ENCODE peak calls at places on chromosomes 16 and 17, in seven cellular contexts. One of them, this sample, is unnamed.
A peak's percentile ranks its signal among the peaks of the same experiment; 100 is the strongest.

GRCh38 chr17:2212328-2212981 is 91.1 kb downstream of the SMG6 start:
- DNase-seq in Peyer's patch: no peak
- DNase-seq in transverse colon: no peak
- DNase-seq in cardiac muscle cell: no peak
- DNase-seq in lung: no peak
- DNase-seq in endodermal cell: no peak
- DNase-seq in breast epithelium: no peak
- DNase-seq in this sample: no peak

GRCh38 chr17:55158439-55158838 is 106.3 kb upstream of the HLF start:
- DNase-seq in Peyer's patch: no peak
- DNase-seq in transverse colon: no peak
- DNase-seq in cardiac muscle cell: no peak
- DNase-seq in lung: no peak
- DNase-seq in endodermal cell: no peak
- DNase-seq in breast epithelium: no peak
- DNase-seq in this sample: no peak

GRCh38 chr16:3578121-3578520 is 918 bp upstream of the NLRC3 start:
- DNase-seq in Peyer's patch: no peak
- DNase-seq in transverse colon: peak; percentile 14
- DNase-seq in cardiac muscle cell: no peak
- DNase-seq in lung: no peak
- DNase-seq in endodermal cell: no peak
- DNase-seq in breast epithelium: no peak
- DNase-seq in this sample: no peak

GRCh38 chr16:10525214-10525825 is 55.1 kb downstream of the EMP2 start:
- DNase-seq in Peyer's patch: no peak
- DNase-seq in transverse colon: no peak
- DNase-seq in cardiac muscle cell: no peak
- DNase-seq in lung: no peak
- DNase-seq in endodermal cell: no peak
- DNase-seq in breast epithelium: no peak
- DNase-seq in this sample: no peak

GRCh38 chr17:83041305-83041704 is 38.1 kb upstream of the METRNL start:
- DNase-seq in Peyer's patch: no peak
- DNase-seq in transverse colon: no peak
- DNase-seq in cardiac muscle cell: no peak
- DNase-seq in lung: no peak
- DNase-seq in endodermal cell: peak; percentile 32
- DNase-seq in breast epithelium: no peak
- DNase-seq in this sample: no peak

GRCh38 chr17:27549251-27549919 is 81.6 kb upstream of the LGALS9 start:
- DNase-seq in Peyer's patch: no peak
- DNase-seq in transverse colon: no peak
- DNase-seq in cardiac muscle cell: no peak
- DNase-seq in lung: no peak
- DNase-seq in endodermal cell: no peak
- DNase-seq in breast epithelium: no peak
- DNase-seq in this sample: peak; percentile 21

GRCh38 chr17:69501591-69502468 is 87.3 kb downstream of the MAP2K6 start:
- DNase-seq in Peyer's patch: peak; percentile 58
- DNase-seq in transverse colon: peak; percentile 47
- DNase-seq in cardiac muscle cell: peak; percentile 52
- DNase-seq in lung: peak; percentile 44
- DNase-seq in endodermal cell: peak; percentile 78
- DNase-seq in breast epithelium: peak; percentile 49
- DNase-seq in this sample: peak; percentile 11

GRCh38 chr17:64262125-64262421 is 987 bp downstream of the TEX2 start:
- DNase-seq in Peyer's patch: no peak
- DNase-seq in transverse colon: no peak
- DNase-seq in cardiac muscle cell: no peak
- DNase-seq in lung: no peak
- DNase-seq in endodermal cell: no peak
- DNase-seq in breast epithelium: no peak
- DNase-seq in this sample: no peak

GRCh38 chr17:58305626-58306025 is 23.0 kb downstream of the TSPOAP1 start:
- DNase-seq in Peyer's patch: no peak
- DNase-seq in transverse colon: no peak
- DNase-seq in cardiac muscle cell: no peak
- DNase-seq in lung: peak; percentile 26
- DNase-seq in endodermal cell: no peak
- DNase-seq in breast epithelium: no peak
- DNase-seq in this sample: no peak

GRCh38 chr17:66910651-66911285 is 53.7 kb upstream of the CACNG4 start:
- DNase-seq in Peyer's patch: no peak
- DNase-seq in transverse colon: no peak
- DNase-seq in cardiac muscle cell: no peak
- DNase-seq in lung: no peak
- DNase-seq in endodermal cell: no peak
- DNase-seq in breast epithelium: no peak
- DNase-seq in this sample: no peak

GRCh38 chr16:83113811-83114210 is 487.0 kb downstream of the CDH13 start:
- DNase-seq in Peyer's patch: no peak
- DNase-seq in transverse colon: no peak
- DNase-seq in cardiac muscle cell: no peak
- DNase-seq in lung: no peak
- DNase-seq in endodermal cell: no peak
- DNase-seq in breast epithelium: no peak
- DNase-seq in this sample: no peak

GRCh38 chr16:2028620-2029220 is 2.0 kb downstream of the NHERF2 start:
- DNase-seq in Peyer's patch: no peak
- DNase-seq in transverse colon: no peak
- DNase-seq in cardiac muscle cell: no peak
- DNase-seq in lung: no peak
- DNase-seq in endodermal cell: no peak
- DNase-seq in breast epithelium: no peak
- DNase-seq in this sample: no peak

GRCh38 chr17:37107406-37108083 is 158.8 kb downstream of the AATF start:
- DNase-seq in Peyer's patch: no peak
- DNase-seq in transverse colon: no peak
- DNase-seq in cardiac muscle cell: no peak
- DNase-seq in lung: peak; percentile 64
- DNase-seq in endodermal cell: peak; percentile 61
- DNase-seq in breast epithelium: peak; percentile 78
- DNase-seq in this sample: no peak

GRCh38 chr16:8519643-8520042 is 70.7 kb downstream of the TMEM114 start:
- DNase-seq in Peyer's patch: no peak
- DNase-seq in transverse colon: no peak
- DNase-seq in cardiac muscle cell: no peak
- DNase-seq in lung: no peak
- DNase-seq in endodermal cell: no peak
- DNase-seq in breast epithelium: no peak
- DNase-seq in this sample: no peak

GRCh38 chr17:31824771-31825360 is 34.2 kb downstream of the COPRS start:
- DNase-seq in Peyer's patch: no peak
- DNase-seq in transverse colon: no peak
- DNase-seq in cardiac muscle cell: no peak
- DNase-seq in lung: no peak
- DNase-seq in endodermal cell: no peak
- DNase-seq in breast epithelium: no peak
- DNase-seq in this sample: no peak

GRCh38 chr17:69764137-69764536 is 310.9 kb upstream of the KCNJ16 start:
- DNase-seq in Peyer's patch: no peak
- DNase-seq in transverse colon: no peak
- DNase-seq in cardiac muscle cell: no peak
- DNase-seq in lung: no peak
- DNase-seq in endodermal cell: no peak
- DNase-seq in breast epithelium: no peak
- DNase-seq in this sample: no peak

GRCh38 chr16:88063201-88063773 is 112.1 kb downstream of the BANP start:
- DNase-seq in Peyer's patch: no peak
- DNase-seq in transverse colon: no peak
- DNase-seq in cardiac muscle cell: no peak
- DNase-seq in lung: no peak
- DNase-seq in endodermal cell: no peak
- DNase-seq in breast epithelium: no peak
- DNase-seq in this sample: no peak

GRCh38 chr17:45247429-45248131 is 14.3 kb downstream of the SPATA32 start:
- DNase-seq in Peyer's patch: peak; percentile 99
- DNase-seq in transverse colon: peak; percentile 99
- DNase-seq in cardiac muscle cell: peak; percentile 94
- DNase-seq in lung: peak; percentile 95
- DNase-seq in endodermal cell: peak; percentile 100
- DNase-seq in breast epithelium: peak; percentile 96
- DNase-seq in this sample: no peak

GRCh38 chr16:70577256-70577698 is 53.7 kb downstream of the SF3B3 start:
- DNase-seq in Peyer's patch: no peak
- DNase-seq in transverse colon: no peak
- DNase-seq in cardiac muscle cell: no peak
- DNase-seq in lung: no peak
- DNase-seq in endodermal cell: peak; percentile 61
- DNase-seq in breast epithelium: peak; percentile 94
- DNase-seq in this sample: no peak

GRCh38 chr17:13753151-13753550 is 151.4 kb upstream of the HS3ST3A1 start:
- DNase-seq in Peyer's patch: no peak
- DNase-seq in transverse colon: no peak
- DNase-seq in cardiac muscle cell: peak; percentile 40
- DNase-seq in lung: no peak
- DNase-seq in endodermal cell: no peak
- DNase-seq in breast epithelium: no peak
- DNase-seq in this sample: no peak

GRCh38 chr17:48244121-48244711 is 136.7 kb downstream of the SNX11 start:
- DNase-seq in Peyer's patch: no peak
- DNase-seq in transverse colon: peak; percentile 37
- DNase-seq in cardiac muscle cell: no peak
- DNase-seq in lung: no peak
- DNase-seq in endodermal cell: peak; percentile 53
- DNase-seq in breast epithelium: no peak
- DNase-seq in this sample: no peak

GRCh38 chr16:48810803-48811453 is 200.9 kb upstream of the N4BP1 start:
- DNase-seq in Peyer's patch: no peak
- DNase-seq in transverse colon: no peak
- DNase-seq in cardiac muscle cell: no peak
- DNase-seq in lung: peak; percentile 9
- DNase-seq in endodermal cell: peak; percentile 68
- DNase-seq in breast epithelium: no peak
- DNase-seq in this sample: no peak

GRCh38 chr16:31713071-31713944 is 160.3 kb upstream of the ZNF267 start:
- DNase-seq in Peyer's patch: peak; percentile 91
- DNase-seq in transverse colon: peak; percentile 94
- DNase-seq in cardiac muscle cell: peak; percentile 96
- DNase-seq in lung: peak; percentile 96
- DNase-seq in endodermal cell: peak; percentile 98
- DNase-seq in breast epithelium: peak; percentile 95
- DNase-seq in this sample: peak; percentile 89

GRCh38 chr17:38706625-38707298 is 1.7 kb downstream of the MLLT6 start:
- DNase-seq in Peyer's patch: no peak
- DNase-seq in transverse colon: no peak
- DNase-seq in cardiac muscle cell: peak; percentile 19
- DNase-seq in lung: no peak
- DNase-seq in endodermal cell: peak; percentile 68
- DNase-seq in breast epithelium: no peak
- DNase-seq in this sample: no peak

GRCh38 chr17:57985675-57985974 is 2.4 kb downstream of the VEZF1 start:
- DNase-seq in Peyer's patch: no peak
- DNase-seq in transverse colon: no peak
- DNase-seq in cardiac muscle cell: no peak
- DNase-seq in lung: no peak
- DNase-seq in endodermal cell: no peak
- DNase-seq in breast epithelium: no peak
- DNase-seq in this sample: no peak

GRCh38 chr16:85989863-85990643 is 91.1 kb downstream of the IRF8 start:
- DNase-seq in Peyer's patch: no peak
- DNase-seq in transverse colon: no peak
- DNase-seq in cardiac muscle cell: no peak
- DNase-seq in lung: no peak
- DNase-seq in endodermal cell: peak; percentile 30
- DNase-seq in breast epithelium: no peak
- DNase-seq in this sample: no peak
- H3K27ac ChIP-seq in Peyer's patch: no peak overlapping the region
- H3K27ac ChIP-seq in transverse colon: no peak overlapping the region
- H3K27ac ChIP-seq in cardiac muscle cell: no peak overlapping the region
- H3K27ac ChIP-seq in lung: no peak overlapping the region
- H3K27ac ChIP-seq in endodermal cell: no peak overlapping the region
- H3K27ac ChIP-seq in breast epithelium: no peak overlapping the region
- H3K27ac ChIP-seq in this sample: peak overlapping the region; percentile 96

GRCh38 chr17:56754523-56755208 is 79.1 kb downstream of the C17orf67 start:
- DNase-seq in Peyer's patch: no peak
- DNase-seq in transverse colon: no peak
- DNase-seq in cardiac muscle cell: peak; percentile 32
- DNase-seq in lung: no peak
- DNase-seq in endodermal cell: peak; percentile 71
- DNase-seq in breast epithelium: no peak
- DNase-seq in this sample: no peak
- H3K27ac ChIP-seq in Peyer's patch: no peak overlapping the region
- H3K27ac ChIP-seq in transverse colon: no peak overlapping the region
- H3K27ac ChIP-seq in cardiac muscle cell: peak overlapping the region; percentile 90
- H3K27ac ChIP-seq in lung: no peak overlapping the region
- H3K27ac ChIP-seq in endodermal cell: peak overlapping the region; percentile 56
- H3K27ac ChIP-seq in breast epithelium: no peak overlapping the region
- H3K27ac ChIP-seq in this sample: no peak overlapping the region

DNA sequence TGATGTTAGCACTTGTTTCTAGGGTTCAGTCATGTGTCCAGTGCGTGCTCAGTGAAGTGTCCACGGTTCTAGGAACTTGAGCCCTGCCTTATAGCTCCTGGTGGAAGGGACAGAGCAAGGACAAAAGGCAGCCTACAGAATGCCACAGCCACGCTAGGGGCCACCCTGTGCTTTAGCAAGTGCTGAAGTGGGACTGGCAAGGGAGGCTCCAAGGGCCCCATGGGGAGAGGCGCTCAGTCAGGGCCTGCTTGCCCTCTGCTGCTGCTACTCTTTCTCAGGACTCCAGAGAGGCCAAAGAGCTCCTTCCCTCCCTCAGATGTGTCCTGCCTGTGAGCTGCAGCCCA is 6.8 kb downstream of the NT5C start:
- DNase-seq in Peyer's patch: no peak
- DNase-seq in transverse colon: no peak
- DNase-seq in cardiac muscle cell: no peak
- DNase-seq in lung: no peak
- DNase-seq in endodermal cell: no peak
- DNase-seq in breast epithelium: no peak
- DNase-seq in this sample: no peak
- H3K27ac ChIP-seq in Peyer's patch: peak overlapping the region; percentile 89
- H3K27ac ChIP-seq in transverse colon: peak overlapping the region; percentile 82
- H3K27ac ChIP-seq in cardiac muscle cell: no peak overlapping the region
- H3K27ac ChIP-seq in lung: peak overlapping the region; percentile 84
- H3K27ac ChIP-seq in endodermal cell: no peak overlapping the region
- H3K27ac ChIP-seq in breast epithelium: no peak overlapping the region
- H3K27ac ChIP-seq in this sample: no peak overlapping the region

DNA sequence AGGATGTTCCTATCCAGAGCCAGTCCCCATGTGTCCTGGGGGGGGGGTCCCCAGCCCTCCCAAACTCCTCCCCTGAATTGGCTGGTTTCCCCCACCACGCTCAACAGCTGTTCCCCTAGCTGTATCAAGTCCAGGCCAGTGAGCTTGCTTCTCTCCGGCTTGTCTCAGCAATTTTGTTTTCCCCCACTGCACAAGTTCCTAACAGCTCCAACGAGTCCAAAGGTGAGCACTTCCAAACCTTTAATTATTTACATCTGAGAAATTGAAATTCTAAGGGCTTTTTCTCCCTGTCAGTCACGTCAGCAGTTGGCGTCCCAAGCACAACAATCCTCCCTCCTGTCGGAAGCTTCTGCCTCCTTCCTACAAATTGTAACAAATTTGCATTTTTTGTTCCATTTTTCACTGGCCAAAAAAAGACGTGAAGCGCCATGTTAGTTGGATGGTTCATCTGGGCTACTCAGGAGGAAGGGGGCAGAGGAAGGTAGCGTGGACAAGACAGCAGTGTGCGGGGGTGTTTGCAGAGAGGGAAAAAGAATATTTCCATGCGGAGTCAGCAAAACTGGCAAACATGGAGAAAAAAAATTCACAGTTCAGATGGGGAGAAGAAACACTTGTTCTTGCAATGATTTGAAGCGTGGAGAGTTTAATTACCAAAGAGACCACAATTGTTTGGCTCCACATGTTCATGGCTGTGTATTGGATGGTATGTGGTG is 139.0 kb upstream of the ERCC4 start:
- DNase-seq in Peyer's patch: no peak
- DNase-seq in transverse colon: no peak
- DNase-seq in cardiac muscle cell: no peak
- DNase-seq in lung: no peak
- DNase-seq in endodermal cell: no peak
- DNase-seq in breast epithelium: no peak
- DNase-seq in this sample: no peak
- H3K27ac ChIP-seq in Peyer's patch: no peak overlapping the region
- H3K27ac ChIP-seq in transverse colon: no peak overlapping the region
- H3K27ac ChIP-seq in cardiac muscle cell: no peak overlapping the region
- H3K27ac ChIP-seq in lung: no peak overlapping the region
- H3K27ac ChIP-seq in endodermal cell: no peak overlapping the region
- H3K27ac ChIP-seq in breast epithelium: no peak overlapping the region
- H3K27ac ChIP-seq in this sample: no peak overlapping the region

This sample was measured in caudate nucleus.